ENCODE peak calls at places on chromosomes 4 and X, in seven cellular contexts. One of them, this sample, is unnamed.

GRCh38 chrX:40543661-40544328 is 37.0 kb upstream of the ATP6AP2 start:
- DNase-seq in foreskin fibroblast: peak
- DNase-seq in body of pancreas: peak
- DNase-seq in prostate gland: peak
- DNase-seq in fibroblast of the aortic adventitia: peak
- DNase-seq in uterus: no peak
- DNase-seq in brain microvascular endothelial cell: peak
- DNase-seq in this sample: peak

GRCh38 chrX:41482153-41482850 is 35.2 kb downstream of the NYX start:
- DNase-seq in foreskin fibroblast: peak
- DNase-seq in body of pancreas: no peak
- DNase-seq in prostate gland: no peak
- DNase-seq in fibroblast of the aortic adventitia: peak
- DNase-seq in uterus: no peak
- DNase-seq in brain microvascular endothelial cell: no peak
- DNase-seq in this sample: no peak

GRCh38 chr4:180041576-180041975 is 2201.6 kb upstream of the TENM3 start:
- DNase-seq in foreskin fibroblast: no peak
- DNase-seq in body of pancreas: no peak
- DNase-seq in prostate gland: no peak
- DNase-seq in fibroblast of the aortic adventitia: no peak
- DNase-seq in uterus: no peak
- DNase-seq in brain microvascular endothelial cell: no peak
- DNase-seq in this sample: peak

GRCh38 chrX:38233891-38234807 is 13.5 kb upstream of the SRPX start:
- DNase-seq in foreskin fibroblast: peak
- DNase-seq in body of pancreas: no peak
- DNase-seq in prostate gland: no peak
- DNase-seq in fibroblast of the aortic adventitia: peak
- DNase-seq in uterus: peak
- DNase-seq in brain microvascular endothelial cell: peak
- DNase-seq in this sample: peak

GRCh38 chr4:15245006-15245530 is 182.8 kb upstream of the C1QTNF7 start:
- DNase-seq in foreskin fibroblast: no peak
- DNase-seq in body of pancreas: no peak
- DNase-seq in prostate gland: no peak
- DNase-seq in fibroblast of the aortic adventitia: no peak
- DNase-seq in uterus: no peak
- DNase-seq in brain microvascular endothelial cell: no peak
- DNase-seq in this sample: no peak

GRCh38 chr4:2305766-2306501 is 44.0 kb upstream of the MXD4 start:
- DNase-seq in foreskin fibroblast: peak
- DNase-seq in body of pancreas: no peak
- DNase-seq in prostate gland: no peak
- DNase-seq in fibroblast of the aortic adventitia: no peak
- DNase-seq in uterus: no peak
- DNase-seq in brain microvascular endothelial cell: no peak
- DNase-seq in this sample: no peak

GRCh38 chr4:155442267-155443105 is 65.7 kb upstream of the MAP9 start:
- DNase-seq in foreskin fibroblast: peak
- DNase-seq in body of pancreas: peak
- DNase-seq in prostate gland: peak
- DNase-seq in fibroblast of the aortic adventitia: peak
- DNase-seq in uterus: peak
- DNase-seq in brain microvascular endothelial cell: peak
- DNase-seq in this sample: peak

GRCh38 chr4:57191523-57192034 is 81.4 kb upstream of the IGFBP7 start:
- DNase-seq in foreskin fibroblast: no peak
- DNase-seq in body of pancreas: peak
- DNase-seq in prostate gland: peak
- DNase-seq in fibroblast of the aortic adventitia: no peak
- DNase-seq in uterus: no peak
- DNase-seq in brain microvascular endothelial cell: no peak
- DNase-seq in this sample: no peak

GRCh38 chrX:81195712-81196111 is 6.0 kb downstream of the HMGN5 start:
- DNase-seq in foreskin fibroblast: peak
- DNase-seq in body of pancreas: peak
- DNase-seq in prostate gland: peak
- DNase-seq in fibroblast of the aortic adventitia: peak
- DNase-seq in uterus: no peak
- DNase-seq in brain microvascular endothelial cell: peak
- DNase-seq in this sample: peak

GRCh38 chr4:109072595-109072994 is 229.9 kb downstream of the COL25A1 start:
- DNase-seq in foreskin fibroblast: peak
- DNase-seq in body of pancreas: no peak
- DNase-seq in prostate gland: no peak
- DNase-seq in fibroblast of the aortic adventitia: peak
- DNase-seq in uterus: no peak
- DNase-seq in brain microvascular endothelial cell: peak
- DNase-seq in this sample: peak

GRCh38 chr4:27082786-27083185 is 222.1 kb downstream of the STIM2 start:
- DNase-seq in foreskin fibroblast: no peak
- DNase-seq in body of pancreas: no peak
- DNase-seq in prostate gland: no peak
- DNase-seq in fibroblast of the aortic adventitia: no peak
- DNase-seq in uterus: no peak
- DNase-seq in brain microvascular endothelial cell: no peak
- DNase-seq in this sample: no peak

GRCh38 chr4:163269156-163269555 is 63.2 kb downstream of the NPY1R start:
- DNase-seq in foreskin fibroblast: no peak
- DNase-seq in body of pancreas: no peak
- DNase-seq in prostate gland: no peak
- DNase-seq in fibroblast of the aortic adventitia: no peak
- DNase-seq in uterus: no peak
- DNase-seq in brain microvascular endothelial cell: no peak
- DNase-seq in this sample: no peak

GRCh38 chrX:129726307-129727111 is 12.3 kb upstream of the XPNPEP2 start:
- DNase-seq in foreskin fibroblast: peak
- DNase-seq in body of pancreas: peak
- DNase-seq in prostate gland: peak
- DNase-seq in fibroblast of the aortic adventitia: peak
- DNase-seq in uterus: peak
- DNase-seq in brain microvascular endothelial cell: peak
- DNase-seq in this sample: peak

DNA sequence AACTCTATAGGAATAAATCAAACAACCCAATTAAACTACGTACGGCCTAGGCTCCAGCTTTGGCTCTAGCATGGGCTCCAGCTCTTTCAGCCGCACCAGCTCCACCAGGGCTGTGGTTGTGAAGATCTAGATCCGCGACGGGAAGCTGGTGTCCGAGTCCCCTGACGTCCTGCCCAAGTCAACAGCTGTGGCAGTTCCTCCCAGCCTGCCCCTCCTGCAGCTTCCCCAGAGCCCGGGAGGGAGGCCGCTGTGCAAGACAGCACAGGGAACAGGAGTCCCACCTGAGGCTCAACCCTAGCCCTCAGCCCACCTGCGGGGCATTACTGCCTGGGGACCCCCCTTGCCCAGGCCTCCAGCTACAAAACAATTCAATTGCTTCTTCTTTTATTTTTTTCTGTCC is 2680.3 kb downstream of the PCDH7 start:
- DNase-seq in foreskin fibroblast: no peak
- DNase-seq in body of pancreas: no peak
- DNase-seq in prostate gland: no peak
- DNase-seq in fibroblast of the aortic adventitia: no peak
- DNase-seq in uterus: no peak
- DNase-seq in brain microvascular endothelial cell: no peak
- DNase-seq in this sample: no peak
- H3K4me3 ChIP-seq in foreskin fibroblast: no peak
- H3K4me3 ChIP-seq in body of pancreas: no peak
- H3K4me3 ChIP-seq in prostate gland: no peak
- H3K4me3 ChIP-seq in fibroblast of the aortic adventitia: no peak
- H3K4me3 ChIP-seq in uterus: no peak
- H3K4me3 ChIP-seq in brain microvascular endothelial cell: no peak
- H3K4me3 ChIP-seq in this sample: no peak

GRCh38 chrX:8919801-8920200 is 114.1 kb downstream of the FAM9B start:
- DNase-seq in foreskin fibroblast: no peak
- DNase-seq in body of pancreas: no peak
- DNase-seq in prostate gland: no peak
- DNase-seq in fibroblast of the aortic adventitia: no peak
- DNase-seq in uterus: no peak
- DNase-seq in brain microvascular endothelial cell: no peak
- DNase-seq in this sample: no peak

GRCh38 chrX:8921615-8922014 is 112.3 kb downstream of the FAM9B start:
- DNase-seq in foreskin fibroblast: no peak
- DNase-seq in body of pancreas: no peak
- DNase-seq in prostate gland: no peak
- DNase-seq in fibroblast of the aortic adventitia: no peak
- DNase-seq in uterus: no peak
- DNase-seq in brain microvascular endothelial cell: no peak
- DNase-seq in this sample: no peak

GRCh38 chrX:8913665-8914409 is 112.7 kb upstream of the FAM9A start:
- DNase-seq in foreskin fibroblast: peak
- DNase-seq in body of pancreas: no peak
- DNase-seq in prostate gland: no peak
- DNase-seq in fibroblast of the aortic adventitia: peak
- DNase-seq in uterus: peak
- DNase-seq in brain microvascular endothelial cell: no peak
- DNase-seq in this sample: peak

GRCh38 chrX:8914636-8915035 is 113.5 kb upstream of the FAM9A start:
- DNase-seq in foreskin fibroblast: no peak
- DNase-seq in body of pancreas: no peak
- DNase-seq in prostate gland: no peak
- DNase-seq in fibroblast of the aortic adventitia: no peak
- DNase-seq in uterus: no peak
- DNase-seq in brain microvascular endothelial cell: no peak
- DNase-seq in this sample: no peak

GRCh38 chrX:8916697-8917096 is 115.5 kb upstream of the FAM9A start:
- DNase-seq in foreskin fibroblast: no peak
- DNase-seq in body of pancreas: no peak
- DNase-seq in prostate gland: no peak
- DNase-seq in fibroblast of the aortic adventitia: no peak
- DNase-seq in uterus: no peak
- DNase-seq in brain microvascular endothelial cell: no peak
- DNase-seq in this sample: no peak
- TF ChIP-seq CTCF in foreskin fibroblast: no peak
- TF ChIP-seq CTCF in body of pancreas: no peak
- TF ChIP-seq CTCF in prostate gland: no peak
- TF ChIP-seq CTCF in fibroblast of the aortic adventitia: no peak
- TF ChIP-seq CTCF in uterus: no peak
- TF ChIP-seq CTCF in brain microvascular endothelial cell: no peak
- TF ChIP-seq CTCF in this sample: no peak

GRCh38 chr4:184806711-184807110 is 19.1 kb downstream of the ACSL1 start:
- DNase-seq in foreskin fibroblast: no peak
- DNase-seq in body of pancreas: no peak
- DNase-seq in prostate gland: no peak
- DNase-seq in fibroblast of the aortic adventitia: no peak
- DNase-seq in uterus: no peak
- DNase-seq in brain microvascular endothelial cell: no peak
- DNase-seq in this sample: no peak
- H3K4me3 ChIP-seq in foreskin fibroblast: no peak
- H3K4me3 ChIP-seq in body of pancreas: no peak
- H3K4me3 ChIP-seq in prostate gland: no peak
- H3K4me3 ChIP-seq in fibroblast of the aortic adventitia: no peak
- H3K4me3 ChIP-seq in uterus: no peak
- H3K4me3 ChIP-seq in brain microvascular endothelial cell: no peak
- H3K4me3 ChIP-seq in this sample: no peak

GRCh38 chr4:186832906-186833305 is 109.2 kb upstream of the FAT1 start:
- DNase-seq in foreskin fibroblast: no peak
- DNase-seq in body of pancreas: no peak
- DNase-seq in prostate gland: no peak
- DNase-seq in fibroblast of the aortic adventitia: peak
- DNase-seq in uterus: no peak
- DNase-seq in brain microvascular endothelial cell: peak
- DNase-seq in this sample: peak
- TF ChIP-seq CTCF in foreskin fibroblast: no peak
- TF ChIP-seq CTCF in body of pancreas: no peak
- TF ChIP-seq CTCF in prostate gland: no peak
- TF ChIP-seq CTCF in fibroblast of the aortic adventitia: no peak
- TF ChIP-seq CTCF in uterus: no peak
- TF ChIP-seq CTCF in brain microvascular endothelial cell: no peak
- TF ChIP-seq CTCF in this sample: no peak

GRCh38 chrX:43882294-43882681 is at the start of gene MAOB:
- DNase-seq in foreskin fibroblast: peak
- DNase-seq in body of pancreas: peak
- DNase-seq in prostate gland: no peak
- DNase-seq in fibroblast of the aortic adventitia: no peak
- DNase-seq in uterus: peak
- DNase-seq in brain microvascular endothelial cell: no peak
- DNase-seq in this sample: no peak
- H3K4me3 ChIP-seq in foreskin fibroblast: no peak
- H3K4me3 ChIP-seq in body of pancreas: no peak
- H3K4me3 ChIP-seq in prostate gland: peak
- H3K4me3 ChIP-seq in fibroblast of the aortic adventitia: peak
- H3K4me3 ChIP-seq in uterus: peak
- H3K4me3 ChIP-seq in brain microvascular endothelial cell: peak
- H3K4me3 ChIP-seq in this sample: peak

DNA sequence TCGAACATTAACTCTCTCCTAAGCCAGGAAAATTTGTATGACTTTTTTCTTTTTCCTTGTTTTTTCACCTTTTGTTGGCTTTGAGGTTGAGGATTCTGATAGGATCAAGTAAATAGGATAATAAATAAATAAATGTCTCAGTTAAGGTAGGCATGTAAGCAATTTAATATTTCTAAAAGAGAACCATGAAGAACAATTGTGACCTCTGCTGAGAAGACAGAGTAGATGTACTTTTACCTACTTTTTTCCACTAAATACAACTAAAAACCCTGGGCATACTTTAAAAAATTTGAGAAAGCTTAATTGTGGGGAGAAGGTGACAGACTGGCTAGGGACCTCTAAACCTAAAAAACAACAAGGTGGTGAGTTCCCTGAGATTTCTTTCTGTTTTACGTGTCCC is 31.6 kb upstream of the CLNK start:
- DNase-seq in foreskin fibroblast: peak
- DNase-seq in body of pancreas: no peak
- DNase-seq in prostate gland: no peak
- DNase-seq in fibroblast of the aortic adventitia: no peak
- DNase-seq in uterus: no peak
- DNase-seq in brain microvascular endothelial cell: no peak
- DNase-seq in this sample: no peak
- TF ChIP-seq CTCF in foreskin fibroblast: no peak
- TF ChIP-seq CTCF in body of pancreas: no peak
- TF ChIP-seq CTCF in prostate gland: no peak
- TF ChIP-seq CTCF in fibroblast of the aortic adventitia: no peak
- TF ChIP-seq CTCF in uterus: no peak
- TF ChIP-seq CTCF in brain microvascular endothelial cell: peak
- TF ChIP-seq CTCF in this sample: no peak

GRCh38 chrX:69117876-69118526 is 47.3 kb downstream of the PJA1 start:
- DNase-seq in foreskin fibroblast: no peak
- DNase-seq in body of pancreas: no peak
- DNase-seq in prostate gland: no peak
- DNase-seq in fibroblast of the aortic adventitia: no peak
- DNase-seq in uterus: no peak
- DNase-seq in brain microvascular endothelial cell: no peak
- DNase-seq in this sample: no peak

GRCh38 chrX:69119122-69119521 is 46.1 kb downstream of the PJA1 start:
- DNase-seq in foreskin fibroblast: no peak
- DNase-seq in body of pancreas: no peak
- DNase-seq in prostate gland: no peak
- DNase-seq in fibroblast of the aortic adventitia: no peak
- DNase-seq in uterus: no peak
- DNase-seq in brain microvascular endothelial cell: no peak
- DNase-seq in this sample: no peak

GRCh38 chrX:69121321-69122000 is 43.8 kb downstream of the PJA1 start:
- DNase-seq in foreskin fibroblast: no peak
- DNase-seq in body of pancreas: no peak
- DNase-seq in prostate gland: no peak
- DNase-seq in fibroblast of the aortic adventitia: no peak
- DNase-seq in uterus: no peak
- DNase-seq in brain microvascular endothelial cell: no peak
- DNase-seq in this sample: no peak

GRCh38 chrX:69123481-69123880 is 41.8 kb downstream of the PJA1 start:
- DNase-seq in foreskin fibroblast: no peak
- DNase-seq in body of pancreas: peak
- DNase-seq in prostate gland: no peak
- DNase-seq in fibroblast of the aortic adventitia: no peak
- DNase-seq in uterus: no peak
- DNase-seq in brain microvascular endothelial cell: no peak
- DNase-seq in this sample: no peak

GRCh38 chrX:69120476-69120875 is 44.8 kb downstream of the PJA1 start:
- DNase-seq in foreskin fibroblast: no peak
- DNase-seq in body of pancreas: no peak
- DNase-seq in prostate gland: no peak
- DNase-seq in fibroblast of the aortic adventitia: no peak
- DNase-seq in uterus: no peak
- DNase-seq in brain microvascular endothelial cell: no peak
- DNase-seq in this sample: no peak
- H3K4me3 ChIP-seq in foreskin fibroblast: no peak
- H3K4me3 ChIP-seq in body of pancreas: no peak
- H3K4me3 ChIP-seq in prostate gland: no peak
- H3K4me3 ChIP-seq in fibroblast of the aortic adventitia: no peak
- H3K4me3 ChIP-seq in uterus: no peak
- H3K4me3 ChIP-seq in brain microvascular endothelial cell: no peak
- H3K4me3 ChIP-seq in this sample: no peak